ENCODE peak calls at places on chromosome 6, in eight cellular contexts. C is pancreas, A is foreskin keratinocyte, B is tibial artery, S is tibial nerve, R is A549, K is adrenal gland, M is neural progenitor cell. L is an unnamed sample.

GRCh38 chr6:126307859-126308258 is 32.1 kb upstream of the CENPW start:
- DNase-seq in C (no peak), A (peak; percentile 81), B (no peak), S (no peak), R (no peak), K (no peak), M (no peak), L (no peak)

GRCh38 chr6:1240766-1241165 is 71.1 kb upstream of the FOXQ1 start:
- DNase-seq in C (no peak), A (peak; percentile 72), B (no peak), S (no peak), R (no peak), K (no peak), M (no peak), L (no peak)

GRCh38 chr6:166221040-166221439 is 53.4 kb upstream of the TBXT start:
- DNase-seq in C (no peak), A (no peak), B (no peak), S (no peak), R (no peak), K (no peak), M (no peak), L (no peak)

GRCh38 chr6:5337573-5337972 is 76.3 kb downstream of the FARS2 start:
- DNase-seq in C (no peak), A (no peak), B (no peak), S (no peak), R (no peak), K (no peak), M (no peak), L (no peak)

GRCh38 chr6:105522626-105523322 is 119.9 kb upstream of the PREP start:
- DNase-seq in C (no peak), A (peak; percentile 62), B (no peak), S (no peak), R (no peak), K (no peak), M (no peak), L (no peak)

GRCh38 chr6:39225946-39226437 is 3.3 kb downstream of the KCNK5 start:
- DNase-seq in C (no peak), A (no peak), B (no peak), S (no peak), R (no peak), K (no peak), M (no peak), L (no peak)

GRCh38 chr6:73942581-73942980 is 246.6 kb downstream of the CD109 start:
- DNase-seq in C (no peak), A (peak; percentile 64), B (no peak), S (no peak), R (no peak), K (no peak), M (peak; percentile 1), L (no peak)

GRCh38 chr6:151291145-151292055 is 51.6 kb downstream of the AKAP12 start:
- DNase-seq in C (no peak), A (no peak), B (peak; percentile 65), S (peak; percentile 16), R (no peak), K (peak; percentile 77), M (peak; percentile 48), L (peak; percentile 27)

GRCh38 chr6:129598244-129599187 is 111.5 kb downstream of the ARHGAP18 start:
- DNase-seq in C (no peak), A (peak; percentile 60), B (no peak), S (peak; percentile 20), R (peak; percentile 35), K (no peak), M (peak; percentile 70), L (no peak)

GRCh38 chr6:162543221-162543620 is 184.3 kb downstream of the PRKN start:
- DNase-seq in C (no peak), A (no peak), B (no peak), S (no peak), R (no peak), K (no peak), M (peak; percentile 35), L (no peak)

GRCh38 chr6:131159578-131159977 is 24.3 kb downstream of the AKAP7 start:
- DNase-seq in C (no peak), A (peak; percentile 81), B (no peak), S (no peak), R (no peak), K (no peak), M (no peak), L (no peak)

GRCh38 chr6:137237413-137238170 is 18.4 kb upstream of the IFNGR1 start:
- DNase-seq in C (no peak), A (peak; percentile 94), B (no peak), S (no peak), R (peak; percentile 55), K (no peak), M (no peak), L (no peak)

GRCh38 chr6:128071212-128071611 is 170.4 kb upstream of the THEMIS start:
- DNase-seq in C (no peak), A (no peak), B (no peak), S (no peak), R (no peak), K (no peak), M (no peak), L (no peak)
- H3K4me1 ChIP-seq in C (no peaks in the 10 kb centered on the region), A (no peaks in the 10 kb centered on the region), B (no peaks in the 10 kb centered on the region), S (no peaks in the 10 kb centered on the region), R (no peaks in the 10 kb centered on the region), K (no peaks in the 10 kb centered on the region), M (peaks cover 15% of the 10 kb centered on the region), L (peaks cover 21% of the 10 kb centered on the region)

DNA sequence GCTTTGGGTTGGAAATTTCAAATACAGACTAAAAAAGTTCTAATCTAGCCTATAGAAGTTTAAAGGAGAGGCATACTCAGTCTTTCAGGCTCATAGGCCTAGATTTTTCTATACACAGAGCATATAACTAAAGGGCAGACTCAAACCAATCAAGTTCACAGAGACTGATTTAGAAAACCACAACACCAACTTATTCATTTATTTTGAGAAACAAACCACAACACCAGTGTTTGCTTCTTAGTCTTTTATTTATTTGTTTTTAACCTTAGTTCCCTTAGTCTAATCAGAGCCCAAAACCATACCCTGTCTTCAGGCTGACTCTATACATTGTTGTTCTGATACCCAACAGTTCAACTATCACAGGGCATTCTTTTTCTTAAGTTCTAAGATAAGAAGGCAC is 103.7 kb downstream of the REV3L start:
- DNase-seq in C (no peak), A (no peak), B (no peak), S (no peak), R (no peak), K (no peak), M (no peak), L (no peak)
- H3K27ac ChIP-seq in C (no peak overlapping the region), A (no peak overlapping the region), B (no peak overlapping the region), S (no peak overlapping the region), R (no peak overlapping the region), K (no peak overlapping the region), M (no peak overlapping the region), L (no peak overlapping the region)

GRCh38 chr6:26404534-26404933 is 2.5 kb downstream of the BTN3A1 start:
- DNase-seq in C (no peak), A (no peak), B (no peak), S (no peak), R (no peak), K (no peak), M (no peak), L (no peak)

GRCh38 chr6:26411751-26412150 is 9.7 kb downstream of the BTN3A1 start:
- DNase-seq in C (no peak), A (no peak), B (no peak), S (no peak), R (no peak), K (no peak), M (no peak), L (no peak)

GRCh38 chr6:26412225-26412624 is 10.2 kb downstream of the BTN3A1 start:
- DNase-seq in C (no peak), A (no peak), B (no peak), S (no peak), R (no peak), K (no peak), M (peak; percentile 17), L (no peak)

GRCh38 chr6:26412954-26413353 is 10.9 kb downstream of the BTN3A1 start:
- DNase-seq in C (no peak), A (no peak), B (no peak), S (no peak), R (no peak), K (no peak), M (no peak), L (no peak)

DNA sequence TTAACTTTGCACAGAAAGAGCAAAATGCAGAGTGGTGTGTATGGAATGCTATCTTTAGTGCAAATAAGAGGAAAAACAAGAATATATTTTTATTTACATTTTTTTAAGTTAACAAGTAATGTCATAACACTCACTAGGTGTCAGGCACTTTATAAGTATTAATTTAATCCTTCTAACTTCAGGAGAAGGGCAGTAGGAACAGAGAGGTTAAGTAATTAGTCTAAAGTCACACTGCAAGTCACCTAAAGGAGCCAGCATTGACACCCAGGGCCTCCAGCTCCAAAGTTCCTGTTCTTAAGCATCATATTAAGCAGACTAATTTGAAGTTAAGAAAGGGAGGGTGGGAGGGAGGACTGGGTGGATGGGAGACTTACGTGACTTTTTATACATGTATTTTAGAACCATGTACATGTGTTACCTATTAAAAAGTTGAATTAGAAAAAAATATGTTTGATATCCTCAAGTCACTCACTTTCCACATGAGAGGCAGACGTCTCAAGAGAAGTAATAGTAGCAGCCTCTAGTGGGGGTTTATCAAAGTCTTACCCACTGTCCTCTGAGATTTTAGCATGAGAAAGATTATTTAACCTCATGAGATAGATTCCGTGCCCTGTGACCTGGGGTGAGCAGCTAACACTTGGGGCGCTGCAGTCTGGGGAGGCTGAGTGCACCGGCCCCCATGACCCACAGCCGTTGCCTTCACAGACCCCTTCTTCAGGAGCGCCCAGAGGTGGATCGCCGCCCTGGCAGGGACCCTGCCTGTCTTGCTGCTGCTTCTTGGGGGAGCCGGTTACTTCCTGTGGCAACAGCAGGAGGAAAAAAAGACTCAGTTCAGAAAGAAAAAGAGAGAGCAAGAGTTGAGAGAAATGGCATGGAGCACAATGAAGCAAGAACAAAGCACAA is 7.0 kb downstream of the BTN3A1 start:
- DNase-seq in C (no peak), A (no peak), B (no peak), S (no peak), R (no peak), K (no peak), M (no peak), L (no peak)
- H3K4me1 ChIP-seq in C (no peaks in the 10 kb centered on the region), A (no peaks in the 10 kb centered on the region), B (no peaks in the 10 kb centered on the region), S (peaks cover 9% of the 10 kb centered on the region), R (no peaks in the 10 kb centered on the region), K (peaks cover 2% of the 10 kb centered on the region), M (peaks cover 5% of the 10 kb centered on the region), L (no peaks in the 10 kb centered on the region)

GRCh38 chr6:161313940-161314509 is 40.2 kb upstream of the AGPAT4 start:
- DNase-seq in C (no peak), A (no peak), B (no peak), S (no peak), R (no peak), K (no peak), M (no peak), L (no peak)

GRCh38 chr6:161316531-161316930 is 42.7 kb upstream of the AGPAT4 start:
- DNase-seq in C (no peak), A (no peak), B (no peak), S (no peak), R (no peak), K (no peak), M (no peak), L (no peak)

GRCh38 chr6:161318456-161318855 is 44.6 kb upstream of the AGPAT4 start:
- DNase-seq in C (no peak), A (no peak), B (no peak), S (no peak), R (no peak), K (no peak), M (peak; percentile 38), L (no peak)

DNA sequence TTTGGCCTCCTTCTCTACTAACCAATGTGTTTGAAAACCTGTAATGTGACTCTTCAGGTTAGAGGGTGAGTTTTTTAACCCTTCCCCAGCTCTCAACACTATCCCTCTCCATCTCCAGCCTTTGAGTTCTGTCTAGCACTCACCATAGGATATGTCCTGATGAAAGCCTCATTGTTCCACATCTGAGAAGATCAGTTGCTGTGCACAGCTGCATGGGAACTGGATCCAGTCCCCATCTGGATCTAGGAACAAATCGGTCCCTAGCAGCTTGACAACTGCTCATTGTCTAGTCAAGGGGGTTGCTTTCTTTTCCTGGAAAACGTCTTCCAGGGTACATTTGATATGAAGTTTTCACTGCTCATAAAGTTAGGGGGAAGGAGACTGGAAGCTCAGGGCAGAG is 45.4 kb upstream of the AGPAT4 start:
- DNase-seq in C (no peak), A (no peak), B (no peak), S (no peak), R (no peak), K (no peak), M (no peak), L (no peak)
- H3K27ac ChIP-seq in C (no peak overlapping the region), A (no peak overlapping the region), B (no peak overlapping the region), S (peak overlapping the region; percentile 59), R (no peak overlapping the region), K (no peak overlapping the region), M (no peak overlapping the region), L (no peak overlapping the region)